ENCODE peak calls at places on chromosomes 13 and 19, in four cellular contexts. E, Y, A and B are unnamed samples.

GRCh38 chr13:34863360-34864135 is 78.5 kb upstream of the NBEA start:
- DNase-seq in E (no peak), Y (peak; percentile 4), A (peak; percentile 76), B (peak; percentile 65)

GRCh38 chr19:38015216-38015615 is 108.2 kb downstream of the SIPA1L3 start:
- DNase-seq in E (no peak), Y (no peak), A (peak; percentile 65), B (no peak)

GRCh38 chr19:42130254-42130573 is 2.0 kb downstream of the POU2F2 start:
- DNase-seq in E (no peak), Y (peak; percentile 52), A (no peak), B (no peak)

GRCh38 chr19:3506384-3507340 is 551 bp downstream of the FZR1 start:
- DNase-seq in E (peak; percentile 47), Y (no peak), A (no peak), B (peak; percentile 50)

GRCh38 chr19:33462112-33462726 is 59.4 kb downstream of the PEPD start:
- DNase-seq in E (no peak), Y (no peak), A (no peak), B (no peak)

GRCh38 chr19:38045554-38046253 is 138.7 kb downstream of the SIPA1L3 start:
- DNase-seq in E (no peak), Y (no peak), A (no peak), B (no peak)

GRCh38 chr19:7909471-7910067 is 5.1 kb upstream of the TGFBR3L start:
- DNase-seq in E (no peak), Y (no peak), A (no peak), B (no peak)

GRCh38 chr13:94711561-94712286 is 621 bp downstream of the SOX21 start:
- DNase-seq in E (peak; percentile 61), Y (no peak), A (peak; percentile 59), B (peak; percentile 46)

GRCh38 chr19:55251296-55252081 is 7.3 kb downstream of the PPP6R1 start:
- DNase-seq in E (no peak), Y (no peak), A (no peak), B (no peak)

GRCh38 chr13:98476106-98476505 is 100.8 kb downstream of the STK24 start:
- DNase-seq in E (peak; percentile 70), Y (no peak), A (peak; percentile 82), B (no peak)

GRCh38 chr13:87677043-87677333 is 5.8 kb downstream of the SLITRK5 start:
- DNase-seq in E (no peak), Y (no peak), A (no peak), B (peak; percentile 23)

GRCh38 chr13:24146961-24147569 is 13.5 kb upstream of the SPATA13 start:
- DNase-seq in E (no peak), Y (no peak), A (no peak), B (no peak)

GRCh38 chr13:80574113-80574512 is 233.2 kb upstream of the SPRY2 start:
- DNase-seq in E (no peak), Y (no peak), A (no peak), B (no peak)

GRCh38 chr13:74077375-74077774 is 56.8 kb downstream of the KLF12 start:
- DNase-seq in E (no peak), Y (no peak), A (no peak), B (no peak)

GRCh38 chr13:20924758-20925394 is 22.3 kb upstream of the XPO4 start:
- DNase-seq in E (peak; percentile 91), Y (peak; percentile 40), A (peak; percentile 92), B (peak; percentile 90)

GRCh38 chr19:7637374-7638256 is 705 bp downstream of the STXBP2 start:
- DNase-seq in E (peak; percentile 36), Y (no peak), A (no peak), B (peak; percentile 76)

GRCh38 chr19:42325896-42326771 is 699 bp downstream of the MEGF8 start:
- DNase-seq in E (no peak), Y (no peak), A (peak; percentile 59), B (no peak)

GRCh38 chr19:13149628-13150186 is 468 bp downstream of the STX10 start:
- DNase-seq in E (peak; percentile 72), Y (no peak), A (no peak), B (peak; percentile 72)

GRCh38 chr19:52140077-52140710 is 456 bp upstream of the ZNF616 start:
- DNase-seq in E (no peak), Y (no peak), A (no peak), B (no peak)

GRCh38 chr13:45194081-45194939 is 6.5 kb downstream of the KCTD4 start:
- DNase-seq in E (peak; percentile 49), Y (no peak), A (peak; percentile 74), B (peak; percentile 35)

GRCh38 chr19:39993605-39994004 is 3.3 kb upstream of the ZNF546 start:
- DNase-seq in E (no peak), Y (no peak), A (no peak), B (no peak)

GRCh38 chr19:56273563-56274117 is 1.1 kb downstream of the EDDM13 start:
- DNase-seq in E (no peak), Y (no peak), A (peak; percentile 43), B (no peak)

GRCh38 chr13:106566682-106567420 is 1.1 kb downstream of the ARGLU1 start:
- DNase-seq in E (peak; percentile 62), Y (no peak), A (peak; percentile 81), B (peak; percentile 70)

GRCh38 chr13:80084086-80084676 is 256.7 kb downstream of the SPRY2 start:
- DNase-seq in E (no peak), Y (no peak), A (peak; percentile 88), B (peak; percentile 30)

GRCh38 chr13:51222510-51223283 is 499 bp downstream of the FAM124A start:
- DNase-seq in E (peak; percentile 69), Y (no peak), A (peak; percentile 69), B (peak; percentile 18)

GRCh38 chr13:25886438-25887214 is 165.2 kb downstream of the SHISA2 start:
- DNase-seq in E (no peak), Y (peak; percentile 21), A (no peak), B (peak; percentile 62)

GRCh38 chr13:36630181-36630806 is 43.5 kb upstream of the SERTM1 start:
- DNase-seq in E (peak; percentile 3), Y (no peak), A (no peak), B (no peak)

GRCh38 chr19:33055718-33056117 is 9.0 kb downstream of the RHPN2 start:
- DNase-seq in E (peak; percentile 59), Y (no peak), A (peak; percentile 73), B (no peak)

GRCh38 chr13:95301947-95302386 is 716 bp upstream of the ABCC4 start:
- DNase-seq in E (peak; percentile 61), Y (no peak), A (peak; percentile 89), B (no peak)

GRCh38 chr13:76019421-76020044 is 383.4 kb downstream of the LMO7 start:
- DNase-seq in E (peak; percentile 79), Y (no peak), A (peak; percentile 83), B (peak; percentile 44)
- H3K4me2 ChIP-seq in E (peak overlapping the region; percentile 53), Y (no peak overlapping the region), A (no peak overlapping the region), B (no peak overlapping the region)

DNA sequence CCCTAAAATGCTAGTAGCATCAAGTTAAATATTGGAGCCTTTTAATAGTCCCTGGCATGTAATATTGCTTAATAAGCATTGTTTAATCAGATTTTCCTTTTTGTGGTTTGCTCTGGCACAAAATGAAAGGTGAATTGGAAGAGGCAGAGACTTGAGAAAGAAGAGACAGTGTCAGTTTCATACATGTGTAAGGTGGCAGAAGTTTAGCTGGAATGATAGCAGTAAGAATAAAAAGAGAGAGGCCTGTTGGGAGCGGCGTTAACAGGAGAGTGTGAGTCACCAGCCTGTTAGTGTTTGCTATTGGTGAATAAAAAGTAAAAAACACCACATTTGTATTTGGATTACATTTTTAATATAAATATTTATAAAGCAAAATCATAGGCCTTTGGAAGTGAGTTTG is 145.3 kb downstream of the PDS5B start:
- DNase-seq in E (no peak), Y (no peak), A (no peak), B (peak; percentile 13)
- H3K4me2 ChIP-seq in E (no peak overlapping the region), Y (peak overlapping the region; percentile 62), A (no peak overlapping the region), B (no peak overlapping the region)

GRCh38 chr19:29088761-29089160 is 124.2 kb downstream of the UQCRFS1 start:
- DNase-seq in E (no peak), Y (no peak), A (no peak), B (no peak)
- H3K4me2 ChIP-seq in E (no peak overlapping the region), Y (no peak overlapping the region), A (no peak overlapping the region), B (no peak overlapping the region)

GRCh38 chr19:752652-753517 is 2.0 kb downstream of the MISP start:
- DNase-seq in E (no peak), Y (no peak), A (no peak), B (peak; percentile 90)
- H3K4me2 ChIP-seq in E (no peak overlapping the region), Y (peak overlapping the region; percentile 12), A (no peak overlapping the region), B (peak overlapping the region; percentile 74)

GRCh38 chr19:10767726-10768125 is 49.8 kb downstream of the DNM2 start:
- DNase-seq in E (no peak), Y (no peak), A (no peak), B (no peak)

GRCh38 chr19:10766681-10767201 is 48.9 kb downstream of the DNM2 start:
- DNase-seq in E (no peak), Y (no peak), A (no peak), B (no peak)

GRCh38 chr19:10768936-10769335 is 51.1 kb downstream of the DNM2 start:
- DNase-seq in E (no peak), Y (no peak), A (no peak), B (no peak)

GRCh38 chr19:10768369-10768768 is 50.5 kb downstream of the DNM2 start:
- DNase-seq in E (no peak), Y (no peak), A (no peak), B (no peak)

GRCh38 chr19:10769533-10770491 is 51.9 kb downstream of the DNM2 start:
- DNase-seq in E (peak; percentile 50), Y (no peak), A (peak; percentile 54), B (peak; percentile 72)
- H3K4me2 ChIP-seq in E (no peak overlapping the region), Y (no peak overlapping the region), A (no peak overlapping the region), B (no peak overlapping the region)

GRCh38 chr13:113627136-113627535 is 30.9 kb downstream of the ATP4B start:
- DNase-seq in E (no peak), Y (no peak), A (no peak), B (no peak)

GRCh38 chr13:113623491-113624234 is 34.3 kb downstream of the ATP4B start:
- DNase-seq in E (no peak), Y (no peak), A (no peak), B (no peak)

GRCh38 chr13:113628291-113629270 is 29.4 kb downstream of the ATP4B start:
- DNase-seq in E (no peak), Y (no peak), A (no peak), B (no peak)

GRCh38 chr13:113624235-113624587 is 33.8 kb downstream of the ATP4B start:
- DNase-seq in E (no peak), Y (no peak), A (no peak), B (no peak)

GRCh38 chr13:113625965-113626661 is 31.9 kb downstream of the ATP4B start:
- DNase-seq in E (no peak), Y (no peak), A (peak; percentile 7), B (no peak)
- H3K4me2 ChIP-seq in E (no peak overlapping the region), Y (no peak overlapping the region), A (no peak overlapping the region), B (no peak overlapping the region)

GRCh38 chr19:18637644-18638630 is 1.1 kb downstream of the KLHL26 start:
- DNase-seq in E (no peak), Y (no peak), A (no peak), B (peak; percentile 65)

GRCh38 chr19:18636183-18636968 is 452 bp upstream of the KLHL26 start:
- DNase-seq in E (peak; percentile 98), Y (peak; percentile 98), A (peak; percentile 99), B (peak; percentile 99)

GRCh38 chr19:18634612-18635290 is 2.1 kb upstream of the KLHL26 start:
- DNase-seq in E (no peak), Y (no peak), A (no peak), B (no peak)

GRCh38 chr19:18636969-18637629 is at the start of gene KLHL26:
- DNase-seq in E (no peak), Y (no peak), A (no peak), B (no peak)

GRCh38 chr19:18635831-18636182 is 1.0 kb upstream of the KLHL26 start:
- DNase-seq in E (no peak), Y (no peak), A (no peak), B (no peak)
- H3K4me2 ChIP-seq in E (peak overlapping the region; percentile 7), Y (no peak overlapping the region), A (no peak overlapping the region), B (peak overlapping the region; percentile 94)

GRCh38 chr19:911197-912033 is 1.6 kb downstream of the R3HDM4 start:
- DNase-seq in E (no peak), Y (no peak), A (no peak), B (no peak)
- H3K4me2 ChIP-seq in E (peak overlapping the region; percentile 38), Y (peak overlapping the region; percentile 16), A (peak overlapping the region; percentile 20), B (peak overlapping the region; percentile 80)